ENCODE peak calls at places on chromosomes 1 and 21, in four cellular contexts. One of them, this sample, is unnamed.

GRCh38 chr1:145956776-145957442 is 908 bp downstream of the LIX1L start:
- DNase-seq in HL-60: no peak
- DNase-seq in breast epithelium: no peak
- DNase-seq in upper lobe of left lung: no peak
- DNase-seq in this sample: no peak

GRCh38 chr1:15681346-15682290 is 2.5 kb upstream of the PLEKHM2 start:
- DNase-seq in upper lobe of left lung: no peak
- DNase-seq in breast epithelium: no peak
- DNase-seq in HL-60: no peak
- DNase-seq in this sample: no peak

GRCh38 chr1:154725841-154726240 is 117.9 kb upstream of the ADAR start:
- DNase-seq in HL-60: no peak
- DNase-seq in breast epithelium: no peak
- DNase-seq in upper lobe of left lung: no peak
- DNase-seq in this sample: no peak

GRCh38 chr1:39900662-39901485 is 843 bp downstream of the MYCL start:
- DNase-seq in breast epithelium: no peak
- DNase-seq in upper lobe of left lung: peak
- DNase-seq in HL-60: no peak
- DNase-seq in this sample: no peak

GRCh38 chr1:231991231-231991630 is 364.6 kb downstream of the DISC1 start:
- DNase-seq in breast epithelium: no peak
- DNase-seq in HL-60: no peak
- DNase-seq in upper lobe of left lung: no peak
- DNase-seq in this sample: no peak

GRCh38 chr1:210117198-210117597 is 115.4 kb upstream of the SERTAD4 start:
- DNase-seq in HL-60: no peak
- DNase-seq in upper lobe of left lung: no peak
- DNase-seq in breast epithelium: no peak
- DNase-seq in this sample: no peak

GRCh38 chr21:43805275-43805800 is 16.0 kb downstream of the RRP1 start:
- DNase-seq in HL-60: peak
- DNase-seq in breast epithelium: no peak
- DNase-seq in upper lobe of left lung: peak
- DNase-seq in this sample: no peak

GRCh38 chr1:112674440-112674985 is at the start of gene MOV10:
- DNase-seq in upper lobe of left lung: peak
- DNase-seq in breast epithelium: peak
- DNase-seq in HL-60: peak
- DNase-seq in this sample: no peak

GRCh38 chr1:12473596-12474329 is 144.2 kb downstream of the DHRS3 start:
- DNase-seq in breast epithelium: no peak
- DNase-seq in HL-60: no peak
- DNase-seq in upper lobe of left lung: no peak
- DNase-seq in this sample: no peak

GRCh38 chr1:209647212-209647611 is 5.0 kb downstream of the LAMB3 start:
- DNase-seq in breast epithelium: no peak
- DNase-seq in HL-60: no peak
- DNase-seq in upper lobe of left lung: no peak
- DNase-seq in this sample: no peak

GRCh38 chr1:82162526-82163420 is 362.0 kb downstream of the ADGRL2 start:
- DNase-seq in HL-60: no peak
- DNase-seq in upper lobe of left lung: no peak
- DNase-seq in breast epithelium: no peak
- DNase-seq in this sample: no peak

GRCh38 chr1:60895167-60896124 is 186.9 kb upstream of the NFIA start:
- DNase-seq in upper lobe of left lung: no peak
- DNase-seq in breast epithelium: no peak
- DNase-seq in HL-60: no peak
- DNase-seq in this sample: no peak

GRCh38 chr1:154404984-154405761 is at the start of gene IL6R:
- DNase-seq in breast epithelium: peak
- DNase-seq in HL-60: peak
- DNase-seq in upper lobe of left lung: peak
- DNase-seq in this sample: peak

GRCh38 chr1:213070399-213070798 is 19.4 kb downstream of the RPS6KC1 start:
- DNase-seq in breast epithelium: no peak
- DNase-seq in upper lobe of left lung: no peak
- DNase-seq in HL-60: peak
- DNase-seq in this sample: no peak

GRCh38 chr1:107698161-107698560 is 266.8 kb downstream of the VAV3 start:
- DNase-seq in upper lobe of left lung: no peak
- DNase-seq in breast epithelium: no peak
- DNase-seq in HL-60: no peak
- DNase-seq in this sample: no peak

GRCh38 chr1:108878678-108879077 is 1.9 kb downstream of the GPSM2 start:
- DNase-seq in HL-60: no peak
- DNase-seq in breast epithelium: no peak
- DNase-seq in upper lobe of left lung: no peak
- DNase-seq in this sample: no peak

GRCh38 chr1:235074335-235075120 is 54.1 kb downstream of the TOMM20 start:
- DNase-seq in HL-60: no peak
- DNase-seq in upper lobe of left lung: peak
- DNase-seq in breast epithelium: peak
- DNase-seq in this sample: no peak

GRCh38 chr1:113282897-113283285 is 107.4 kb upstream of the MAGI3 start:
- DNase-seq in breast epithelium: no peak
- DNase-seq in upper lobe of left lung: no peak
- DNase-seq in HL-60: no peak
- DNase-seq in this sample: no peak

DNA sequence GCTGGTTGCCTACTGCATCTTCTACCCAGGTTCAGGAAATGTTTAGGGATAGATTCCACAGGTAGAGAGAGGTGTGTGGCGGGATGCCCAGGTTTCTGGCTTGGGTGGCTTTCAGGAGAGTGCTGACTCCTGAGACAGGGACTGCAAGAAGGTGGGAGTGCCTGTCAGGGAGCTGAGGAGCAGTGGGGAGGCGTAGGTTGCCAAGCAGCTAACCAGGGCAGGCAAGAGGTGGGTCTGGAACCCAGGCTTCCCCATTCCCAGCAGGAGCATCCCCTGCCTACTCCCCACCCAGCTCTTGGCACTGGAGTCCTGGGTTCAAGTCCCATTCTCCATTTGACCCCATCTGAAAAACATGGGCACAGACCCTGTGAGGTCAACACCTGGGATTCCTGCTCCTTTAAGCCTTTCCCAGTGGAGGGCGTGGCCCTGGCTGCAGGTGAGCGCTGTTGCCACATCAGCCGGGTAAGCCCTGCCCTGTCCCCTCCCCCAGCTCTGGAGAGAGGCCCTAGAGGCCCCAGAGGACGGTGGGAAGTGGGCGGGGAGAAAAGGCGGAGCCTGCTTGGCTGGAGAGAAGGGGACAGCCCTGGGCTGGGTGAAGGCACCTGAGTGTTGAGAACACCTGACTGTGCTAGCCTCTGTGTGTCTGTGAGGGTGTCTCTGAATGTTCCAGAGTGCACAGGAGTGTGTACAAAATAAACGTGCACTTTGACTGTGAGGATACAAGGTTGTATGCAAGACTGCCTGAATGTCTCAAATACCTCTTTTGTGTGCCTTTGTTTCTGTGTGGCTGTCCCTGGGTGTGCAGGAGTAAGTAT is 13.9 kb upstream of the SYNC start:
- DNase-seq in upper lobe of left lung: peak
- DNase-seq in HL-60: peak
- DNase-seq in breast epithelium: peak
- DNase-seq in this sample: no peak
- TF ChIP-seq POLR2AphosphoS5 in upper lobe of left lung: no peak
- TF ChIP-seq POLR2AphosphoS5 in HL-60: no peak
- TF ChIP-seq POLR2AphosphoS5 in breast epithelium: no peak
- TF ChIP-seq POLR2AphosphoS5 in this sample: peak

DNA sequence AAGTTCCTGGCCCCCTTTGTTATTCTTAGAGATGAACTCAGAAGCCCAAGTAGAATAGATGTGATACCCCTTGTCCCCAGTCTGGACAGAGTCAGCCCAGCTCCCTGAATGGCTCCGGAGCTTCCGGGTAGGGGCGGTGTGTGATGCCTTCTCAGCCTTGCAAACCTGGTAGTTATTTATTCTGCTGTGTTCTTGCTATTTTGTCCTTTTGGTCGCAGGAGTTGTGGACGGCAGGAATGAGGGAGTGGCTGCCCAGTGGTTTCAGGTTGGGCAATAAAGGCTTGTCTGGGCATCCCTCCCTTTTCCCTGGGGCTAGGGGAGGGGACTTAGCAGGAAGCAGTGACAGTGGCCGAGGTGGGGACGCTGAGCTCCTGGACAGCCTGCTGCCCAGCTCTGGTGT is 2.8 kb downstream of the PTPRU start:
- DNase-seq in upper lobe of left lung: peak
- DNase-seq in breast epithelium: peak
- DNase-seq in HL-60: no peak
- DNase-seq in this sample: no peak
- H3K27ac ChIP-seq in upper lobe of left lung: peak
- H3K27ac ChIP-seq in breast epithelium: peak
- H3K27ac ChIP-seq in HL-60: no peak
- H3K27ac ChIP-seq in this sample: peak

GRCh38 chr1:208239518-208240381 is 4.4 kb downstream of the PLXNA2 start:
- DNase-seq in HL-60: no peak
- DNase-seq in breast epithelium: no peak
- DNase-seq in upper lobe of left lung: no peak
- DNase-seq in this sample: no peak
- H3K4me3 ChIP-seq in HL-60: no peak
- H3K4me3 ChIP-seq in breast epithelium: no peak
- H3K4me3 ChIP-seq in upper lobe of left lung: no peak
- H3K4me3 ChIP-seq in this sample: no peak

DNA sequence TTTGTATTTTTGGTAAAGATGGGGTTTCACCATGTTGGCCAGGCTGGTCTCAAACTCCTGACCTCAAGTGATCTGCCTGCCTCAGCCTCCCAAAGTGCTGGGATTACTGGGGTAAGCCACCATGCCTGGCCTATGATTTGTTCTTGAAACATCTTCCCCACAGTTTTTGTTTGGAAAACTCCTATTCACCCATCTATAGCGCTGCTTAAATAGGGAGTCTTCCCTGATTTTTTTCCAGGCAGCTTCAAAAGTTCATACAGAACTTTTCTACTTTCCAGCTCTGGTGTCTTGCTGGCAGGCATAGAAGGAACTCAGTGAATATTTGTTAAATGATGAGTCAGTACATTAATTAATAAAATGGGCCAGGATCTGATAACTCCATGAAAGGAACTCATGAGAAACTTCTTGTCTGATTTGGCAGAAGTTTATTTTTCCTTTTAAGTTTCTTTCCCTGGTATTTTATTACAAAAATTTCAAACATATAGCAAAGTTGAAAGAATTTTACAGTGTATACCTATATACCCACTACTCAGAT is 33.0 kb upstream of the TTC22 start:
- DNase-seq in HL-60: no peak
- DNase-seq in breast epithelium: no peak
- DNase-seq in upper lobe of left lung: no peak
- DNase-seq in this sample: no peak
- TF ChIP-seq POLR2AphosphoS5 in HL-60: no peak
- TF ChIP-seq POLR2AphosphoS5 in breast epithelium: no peak
- TF ChIP-seq POLR2AphosphoS5 in upper lobe of left lung: no peak
- TF ChIP-seq POLR2AphosphoS5 in this sample: no peak

GRCh38 chr1:44507490-44508396 is 102.7 kb downstream of the RNF220 start:
- DNase-seq in HL-60: no peak
- DNase-seq in breast epithelium: no peak
- DNase-seq in upper lobe of left lung: no peak
- DNase-seq in this sample: no peak
- H3K27ac ChIP-seq in HL-60: no peak
- H3K27ac ChIP-seq in breast epithelium: no peak
- H3K27ac ChIP-seq in upper lobe of left lung: no peak
- H3K27ac ChIP-seq in this sample: no peak

DNA sequence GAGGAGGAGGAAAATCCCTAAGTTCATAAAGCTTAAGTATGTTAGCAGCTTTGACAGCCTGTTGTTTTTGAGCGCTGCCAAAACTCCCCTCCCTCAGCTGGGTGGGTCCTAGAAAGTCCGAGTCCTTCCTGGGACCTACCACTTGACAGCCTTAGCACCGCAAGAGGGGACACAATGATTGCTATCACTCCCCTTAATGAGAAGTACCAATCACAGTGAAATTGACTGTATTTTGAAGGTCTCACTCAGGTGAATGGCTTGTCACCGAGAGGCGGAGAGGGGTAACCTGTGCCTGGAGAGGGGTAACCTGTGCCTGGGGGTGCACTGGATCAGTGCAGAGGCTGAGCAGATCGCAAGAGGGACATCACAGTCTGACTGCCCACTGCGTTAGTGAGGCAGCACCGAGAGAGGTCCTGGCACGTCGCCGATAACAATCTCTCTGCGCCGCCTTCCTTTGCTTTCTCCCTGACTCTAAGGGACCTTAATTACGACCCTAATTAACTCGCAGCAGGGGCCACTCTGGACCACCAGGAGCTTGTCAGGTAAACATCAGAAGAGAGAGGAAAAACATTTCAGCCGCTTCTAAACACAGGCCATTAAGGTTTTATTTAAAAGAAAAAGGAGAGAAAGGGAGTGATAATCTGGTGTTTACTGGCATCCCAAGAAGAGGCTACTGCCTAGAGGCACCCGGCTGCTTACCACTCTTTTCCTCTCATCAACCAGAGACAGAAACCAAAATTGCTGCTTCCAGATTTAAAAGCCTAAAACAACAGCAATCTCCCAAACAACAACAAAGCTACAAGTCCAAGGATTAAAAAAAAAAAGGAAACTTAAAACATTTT is 25.7 kb upstream of the KCNK1 start:
- DNase-seq in breast epithelium: no peak
- DNase-seq in HL-60: no peak
- DNase-seq in upper lobe of left lung: no peak
- DNase-seq in this sample: no peak
- H3K4me3 ChIP-seq in breast epithelium: no peak
- H3K4me3 ChIP-seq in HL-60: no peak
- H3K4me3 ChIP-seq in upper lobe of left lung: no peak
- H3K4me3 ChIP-seq in this sample: no peak

DNA sequence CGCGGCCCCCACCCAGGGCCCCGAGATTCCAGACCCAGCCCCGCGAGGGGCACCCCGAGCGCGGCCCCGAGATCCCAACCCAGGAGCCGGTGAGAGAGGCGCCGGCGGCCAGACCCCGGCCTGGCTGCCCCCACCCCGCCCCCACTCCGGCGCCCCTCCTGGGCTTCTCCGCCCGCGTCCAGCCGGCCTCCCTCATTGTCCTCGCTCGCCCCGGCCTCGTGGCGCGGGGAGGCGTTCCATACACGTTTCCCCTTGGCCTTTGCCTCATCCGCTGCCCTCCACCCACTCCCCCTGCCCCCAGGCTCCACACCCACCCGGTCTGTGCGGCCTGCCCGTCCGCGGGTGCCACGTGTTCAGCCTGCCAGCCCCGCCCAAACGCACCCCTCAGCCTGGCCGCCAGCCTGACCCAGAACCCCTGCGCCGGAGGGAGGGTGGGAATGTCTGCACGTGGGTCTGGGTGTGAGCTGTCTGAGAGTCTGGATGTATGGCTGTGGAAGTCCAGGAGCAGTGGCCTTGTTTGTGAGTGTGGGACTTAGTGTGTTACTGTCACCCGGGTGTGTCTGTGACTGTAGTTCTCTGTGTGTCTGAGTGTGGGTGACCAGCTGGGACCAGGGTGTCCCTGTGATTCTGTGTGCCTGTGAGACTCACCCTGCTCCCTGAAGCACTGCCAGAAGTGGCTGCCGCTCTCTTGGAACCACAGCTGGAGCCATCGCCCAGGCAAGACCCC is 681 bp downstream of the B4GALT2 start:
- DNase-seq in breast epithelium: no peak
- DNase-seq in HL-60: peak
- DNase-seq in upper lobe of left lung: peak
- DNase-seq in this sample: no peak
- TF ChIP-seq POLR2AphosphoS5 in breast epithelium: no peak
- TF ChIP-seq POLR2AphosphoS5 in HL-60: peak
- TF ChIP-seq POLR2AphosphoS5 in upper lobe of left lung: no peak
- TF ChIP-seq POLR2AphosphoS5 in this sample: no peak

This sample was measured in vagina.